ENCODE peak calls at places on chromosomes 13 and 19, in six cellular contexts. U is suprapubic skin, G is sigmoid colon, I is stomach, Y is HCT116, T is transverse colon. E is an unnamed sample.

GRCh38 chr13:43356566-43356965 is 333.2 kb downstream of the DNAJC15 start:
- DNase-seq in T (no peak), G (no peak), U (no peak), I (no peak), Y (no peak), E (no peak)

GRCh38 chr13:51151463-51151862 is 40.4 kb upstream of the C13orf42 start:
- DNase-seq in U (no peak), Y (no peak), T (no peak), G (no peak), I (no peak), E (no peak)

GRCh38 chr13:29538625-29538976 is 56.9 kb downstream of the SLC7A1 start:
- DNase-seq in T (no peak), Y (no peak), I (no peak), U (no peak), G (no peak), E (no peak)

GRCh38 chr13:101202590-101202989 is 213.7 kb downstream of the NALCN start:
- DNase-seq in G (no peak), Y (no peak), T (no peak), U (no peak), I (no peak), E (no peak)

GRCh38 chr19:10603084-10603872 is 16.2 kb upstream of the AP1M2 start:
- DNase-seq in T (peak; percentile 66), U (peak; percentile 81), Y (no peak), I (peak; percentile 57), G (peak; percentile 68), E (no peak)

GRCh38 chr13:92500192-92500591 is 726.4 kb upstream of the GPC6 start:
- DNase-seq in G (no peak), Y (no peak), U (no peak), I (no peak), T (no peak), E (no peak)

GRCh38 chr13:26558074-26558805 is 757 bp downstream of the WASF3 start:
- DNase-seq in T (no peak), U (no peak), I (no peak), G (no peak), Y (no peak), E (no peak)

GRCh38 chr19:623974-624373 is 9.4 kb downstream of the POLRMT start:
- DNase-seq in T (no peak), I (no peak), U (no peak), Y (no peak), G (no peak), E (no peak)

GRCh38 chr13:40077396-40078027 is 422.1 kb downstream of the COG6 start:
- DNase-seq in I (no peak), G (no peak), Y (no peak), U (no peak), T (no peak), E (no peak)

GRCh38 chr19:49949735-49950589 is 11.0 kb downstream of the SIGLEC11 start:
- DNase-seq in U (peak; percentile 56), Y (no peak), T (no peak), I (no peak), G (no peak), E (no peak)

GRCh38 chr13:67224148-67224846 is 5.8 kb downstream of the PCDH9 start:
- DNase-seq in Y (peak; percentile 59), U (peak; percentile 85), G (peak; percentile 92), T (peak; percentile 64), I (peak; percentile 87), E (no peak)

GRCh38 chr13:67557642-67558241 is 327.6 kb upstream of the PCDH9 start:
- DNase-seq in I (no peak), G (no peak), T (no peak), Y (no peak), U (no peak), E (no peak)

GRCh38 chr13:107553838-107554237 is 661.5 kb downstream of the LIG4 start:
- DNase-seq in I (no peak), U (no peak), T (no peak), G (no peak), Y (no peak), E (no peak)

GRCh38 chr13:76723551-76724232 is 162.5 kb downstream of the KCTD12 start:
- DNase-seq in I (no peak), G (no peak), T (peak; percentile 11), U (no peak), Y (no peak), E (no peak)

GRCh38 chr19:16889429-16889882 is 657 bp downstream of the F2RL3 start:
- DNase-seq in T (no peak), U (peak; percentile 79), Y (no peak), G (peak; percentile 61), I (no peak), E (no peak)

GRCh38 chr13:33251131-33251629 is 34.4 kb downstream of the STARD13 start:
- DNase-seq in U (no peak), Y (peak; percentile 31), G (peak; percentile 72), I (no peak), T (no peak), E (no peak)

GRCh38 chr19:41327499-41328156 is 17.7 kb downstream of the CCDC97 start:
- DNase-seq in U (peak; percentile 88), I (peak; percentile 87), G (no peak), T (peak; percentile 88), Y (no peak), E (no peak)

GRCh38 chr19:58218899-58219298 is 9.8 kb upstream of the ZNF544 start:
- DNase-seq in I (no peak), Y (peak; percentile 40), U (no peak), G (no peak), T (no peak), E (no peak)

GRCh38 chr13:77239312-77239711 is 87.6 kb downstream of the MYCBP2 start:
- DNase-seq in U (no peak), Y (no peak), T (no peak), I (no peak), G (no peak), E (no peak)

GRCh38 chr19:58569943-58570670 is 3.0 kb downstream of the MZF1 start:
- DNase-seq in Y (no peak), G (peak; percentile 58), T (peak; percentile 8), U (peak; percentile 69), I (no peak), E (no peak)

GRCh38 chr13:20521388-20521787 is 4.3 kb downstream of the CRYL1 start:
- DNase-seq in I (no peak), Y (no peak), G (no peak), U (no peak), T (no peak), E (no peak)
- TF ChIP-seq POLR2A in I (no peak), Y (no peak), G (no peak), U (no peak), T (no peak), E (no peak)

GRCh38 chr19:18764591-18765051 is 26.5 kb downstream of the COMP start:
- DNase-seq in G (no peak), U (no peak), T (no peak), Y (no peak), I (no peak), E (no peak)

GRCh38 chr19:18765224-18765623 is 25.9 kb downstream of the COMP start:
- DNase-seq in I (no peak), G (no peak), Y (no peak), T (peak; percentile 33), U (no peak), E (no peak)

GRCh38 chr19:18761531-18762110 is 29.5 kb downstream of the COMP start:
- DNase-seq in I (peak; percentile 50), Y (no peak), U (no peak), T (no peak), G (no peak), E (no peak)

GRCh38 chr19:18762125-18763023 is 28.7 kb downstream of the COMP start:
- DNase-seq in T (peak; percentile 87), Y (peak; percentile 26), I (peak; percentile 98), G (peak; percentile 87), U (no peak), E (no peak)

DNA sequence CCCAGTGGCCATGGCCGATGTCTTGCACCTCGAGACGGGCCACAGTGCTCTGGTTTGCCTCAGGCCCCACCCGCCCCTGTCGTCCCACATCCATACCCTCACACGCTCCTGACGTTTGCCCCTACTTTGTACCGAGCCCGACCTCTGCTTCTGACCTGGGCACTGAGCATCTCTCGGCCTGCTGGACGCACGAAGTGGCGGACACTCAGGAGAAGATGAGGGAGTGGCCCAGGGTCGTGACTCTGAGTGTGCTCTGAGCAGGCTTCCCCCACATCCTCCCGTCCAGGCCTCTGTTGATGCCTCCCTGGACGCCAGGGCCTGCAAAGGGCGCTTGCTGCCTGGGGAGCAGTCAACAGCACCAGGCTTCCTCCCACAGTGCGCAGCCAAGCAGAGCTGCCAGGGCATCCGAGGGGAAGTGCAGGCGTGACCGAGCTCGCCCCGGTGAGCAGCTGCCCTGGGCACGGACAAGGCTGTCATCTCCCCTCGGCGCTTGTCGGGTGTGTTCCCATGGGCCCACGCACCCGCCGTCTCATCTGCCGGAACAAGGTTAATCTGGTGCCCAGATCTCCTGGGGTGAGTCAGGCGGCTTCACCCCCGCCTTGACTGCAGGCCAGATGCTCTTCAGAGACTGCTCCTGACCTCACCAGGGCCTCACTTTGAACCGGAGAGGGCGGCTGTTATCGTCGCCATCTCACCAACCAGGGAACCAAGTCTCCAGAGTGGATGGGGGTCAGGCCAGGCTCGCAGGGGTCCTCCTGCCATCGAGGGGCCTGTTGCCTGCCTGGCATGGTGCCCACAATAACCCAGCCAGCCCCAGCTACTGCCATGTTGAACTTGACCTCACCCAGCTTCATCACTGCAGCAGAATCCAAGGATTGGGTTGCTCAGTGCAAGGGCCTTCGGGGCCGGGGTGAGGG is 27.2 kb downstream of the COMP start:
- DNase-seq in T (no peak), Y (no peak), U (no peak), I (no peak), G (no peak), E (no peak)
- TF ChIP-seq POLR2AphosphoS5 in T (no peak), Y (peak; percentile 29), U (peak; percentile 60), I (no peak), G (no peak), E (peak; percentile 49)

GRCh38 chr19:28472843-28473242 is 740.1 kb downstream of the UQCRFS1 start:
- DNase-seq in U (no peak), G (peak; percentile 62), T (peak; percentile 26), Y (no peak), I (peak; percentile 27), E (no peak)
- H3K27ac ChIP-seq in U (no peak overlapping the region), G (no peak overlapping the region), T (no peak overlapping the region), Y (no peak overlapping the region), I (no peak overlapping the region), E (no peak overlapping the region)

GRCh38 chr13:71876648-71877279 is 9.8 kb upstream of the DACH1 start:
- DNase-seq in G (no peak), T (no peak), I (no peak), U (no peak), Y (no peak), E (no peak)

GRCh38 chr13:71879945-71880344 is 12.9 kb upstream of the DACH1 start:
- DNase-seq in I (no peak), T (no peak), G (no peak), U (no peak), Y (no peak), E (no peak)

GRCh38 chr13:71877280-71877653 is 10.3 kb upstream of the DACH1 start:
- DNase-seq in Y (no peak), T (no peak), G (no peak), I (no peak), U (no peak), E (no peak)

GRCh38 chr13:71880753-71881541 is 13.9 kb upstream of the DACH1 start:
- DNase-seq in G (no peak), I (no peak), Y (no peak), T (no peak), U (no peak), E (no peak)

DNA sequence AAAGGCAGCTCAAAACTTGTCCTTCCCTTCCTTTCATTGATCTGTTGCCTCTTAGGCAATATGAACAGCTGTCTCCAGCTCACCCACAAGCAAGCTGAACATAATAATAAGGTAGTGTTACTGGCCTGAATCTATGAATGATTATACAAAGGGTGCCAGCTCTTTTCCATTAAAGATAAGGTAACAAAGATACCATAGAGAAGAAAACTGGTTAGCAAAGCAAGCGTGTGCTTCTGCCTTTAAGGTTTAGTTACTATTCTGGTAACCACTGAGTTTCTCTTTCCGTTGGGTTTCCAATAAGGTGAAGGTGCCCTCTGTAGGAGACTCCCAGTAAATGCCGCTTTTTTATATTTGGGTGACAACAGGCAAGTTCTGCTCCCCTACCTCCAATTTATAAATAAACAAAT is 12.1 kb upstream of the DACH1 start:
- DNase-seq in G (no peak), I (no peak), T (no peak), U (no peak), Y (peak; percentile 8), E (no peak)
- TF ChIP-seq POLR2A in G (no peak), I (no peak), T (no peak), U (no peak), Y (no peak), E (no peak)

E was measured in vagina.